ENCODE peak calls at places on chromosomes 12 and 14, in eight cellular contexts. One of them, this sample, is unnamed.
A peak's percentile ranks its signal among the peaks of the same experiment; 100 is the strongest.

GRCh38 chr14:42214981-42215491 is 608.4 kb downstream of the LRFN5 start:
- DNase-seq in IMR-90: peak; percentile 86
- DNase-seq in CD8-positive, alpha-beta memory T cell: no peak
- DNase-seq in mesenchymal stem cell: peak; percentile 87
- DNase-seq in left lung: no peak
- DNase-seq in GM23248: peak; percentile 92
- DNase-seq in mucosa of descending colon: no peak
- DNase-seq in fibroblast of lung: peak; percentile 85
- DNase-seq in this sample: no peak

GRCh38 chr12:39671898-39672875 is 52.6 kb upstream of the ABCD2 start:
- DNase-seq in fibroblast of lung: no peak
- DNase-seq in IMR-90: no peak
- DNase-seq in GM23248: no peak
- DNase-seq in mucosa of descending colon: no peak
- DNase-seq in left lung: no peak
- DNase-seq in mesenchymal stem cell: no peak
- DNase-seq in CD8-positive, alpha-beta memory T cell: no peak
- DNase-seq in this sample: no peak

GRCh38 chr12:54300732-54301427 is at the start of gene NFE2:
- DNase-seq in mucosa of descending colon: peak; percentile 72
- DNase-seq in IMR-90: peak; percentile 77
- DNase-seq in fibroblast of lung: peak; percentile 68
- DNase-seq in left lung: peak; percentile 81
- DNase-seq in GM23248: peak; percentile 83
- DNase-seq in CD8-positive, alpha-beta memory T cell: no peak
- DNase-seq in mesenchymal stem cell: peak; percentile 78
- DNase-seq in this sample: peak; percentile 83

GRCh38 chr12:8562310-8562709 is 21.6 kb upstream of the CLEC4E start:
- DNase-seq in CD8-positive, alpha-beta memory T cell: no peak
- DNase-seq in fibroblast of lung: no peak
- DNase-seq in mesenchymal stem cell: no peak
- DNase-seq in GM23248: no peak
- DNase-seq in mucosa of descending colon: no peak
- DNase-seq in left lung: no peak
- DNase-seq in IMR-90: no peak
- DNase-seq in this sample: no peak

GRCh38 chr12:56487448-56488040 is 417 bp downstream of the GLS2 start:
- DNase-seq in left lung: peak; percentile 55
- DNase-seq in mucosa of descending colon: peak; percentile 67
- DNase-seq in fibroblast of lung: no peak
- DNase-seq in IMR-90: no peak
- DNase-seq in CD8-positive, alpha-beta memory T cell: peak; percentile 14
- DNase-seq in mesenchymal stem cell: peak; percentile 23
- DNase-seq in GM23248: peak; percentile 48
- DNase-seq in this sample: no peak

GRCh38 chr12:42568952-42569916 is 20.3 kb downstream of the PRICKLE1 start:
- DNase-seq in mucosa of descending colon: no peak
- DNase-seq in IMR-90: peak; percentile 80
- DNase-seq in fibroblast of lung: peak; percentile 83
- DNase-seq in mesenchymal stem cell: peak; percentile 66
- DNase-seq in CD8-positive, alpha-beta memory T cell: no peak
- DNase-seq in GM23248: peak; percentile 76
- DNase-seq in left lung: no peak
- DNase-seq in this sample: no peak

GRCh38 chr12:18443768-18444437 is 182.6 kb downstream of the PIK3C2G start:
- DNase-seq in left lung: no peak
- DNase-seq in IMR-90: peak; percentile 26
- DNase-seq in mucosa of descending colon: no peak
- DNase-seq in GM23248: peak; percentile 48
- DNase-seq in CD8-positive, alpha-beta memory T cell: no peak
- DNase-seq in mesenchymal stem cell: no peak
- DNase-seq in fibroblast of lung: no peak
- DNase-seq in this sample: no peak

GRCh38 chr12:70070494-70071007 is 172.7 kb upstream of the CNOT2 start:
- DNase-seq in IMR-90: no peak
- DNase-seq in mucosa of descending colon: no peak
- DNase-seq in fibroblast of lung: no peak
- DNase-seq in mesenchymal stem cell: peak; percentile 37
- DNase-seq in GM23248: peak; percentile 1
- DNase-seq in CD8-positive, alpha-beta memory T cell: no peak
- DNase-seq in left lung: no peak
- DNase-seq in this sample: no peak

GRCh38 chr12:57614178-57614947 is 3.1 kb downstream of the ARHGEF25 start:
- DNase-seq in mucosa of descending colon: no peak
- DNase-seq in GM23248: peak; percentile 45
- DNase-seq in mesenchymal stem cell: no peak
- DNase-seq in fibroblast of lung: no peak
- DNase-seq in left lung: no peak
- DNase-seq in IMR-90: peak; percentile 15
- DNase-seq in CD8-positive, alpha-beta memory T cell: no peak
- DNase-seq in this sample: peak; percentile 64

GRCh38 chr12:27779416-27779815 is 617 bp upstream of the KLHL42 start:
- DNase-seq in GM23248: peak; percentile 39
- DNase-seq in mesenchymal stem cell: peak; percentile 30
- DNase-seq in CD8-positive, alpha-beta memory T cell: no peak
- DNase-seq in mucosa of descending colon: no peak
- DNase-seq in IMR-90: no peak
- DNase-seq in fibroblast of lung: peak; percentile 30
- DNase-seq in left lung: no peak
- DNase-seq in this sample: no peak

GRCh38 chr12:30925607-30926242 is 823 bp upstream of the TSPAN11 start:
- DNase-seq in mucosa of descending colon: no peak
- DNase-seq in fibroblast of lung: no peak
- DNase-seq in left lung: no peak
- DNase-seq in IMR-90: no peak
- DNase-seq in mesenchymal stem cell: no peak
- DNase-seq in GM23248: no peak
- DNase-seq in CD8-positive, alpha-beta memory T cell: no peak
- DNase-seq in this sample: no peak
- H3K4me3 ChIP-seq in mucosa of descending colon: no peak overlapping the region
- H3K4me3 ChIP-seq in fibroblast of lung: no peak overlapping the region
- H3K4me3 ChIP-seq in left lung: peak overlapping the region; percentile 31
- H3K4me3 ChIP-seq in IMR-90: peak overlapping the region; percentile 3
- H3K4me3 ChIP-seq in mesenchymal stem cell: peak overlapping the region; percentile 71
- H3K4me3 ChIP-seq in GM23248: peak overlapping the region; percentile 61
- H3K4me3 ChIP-seq in CD8-positive, alpha-beta memory T cell: no peak overlapping the region
- H3K4me3 ChIP-seq in this sample: peak overlapping the region; percentile 30

GRCh38 chr14:68956728-68957127 is 22.4 kb downstream of the ACTN1 start:
- DNase-seq in IMR-90: no peak
- DNase-seq in mucosa of descending colon: no peak
- DNase-seq in mesenchymal stem cell: peak; percentile 57
- DNase-seq in left lung: no peak
- DNase-seq in GM23248: peak; percentile 63
- DNase-seq in fibroblast of lung: no peak
- DNase-seq in CD8-positive, alpha-beta memory T cell: no peak
- DNase-seq in this sample: no peak
- H3K4me1 ChIP-seq in IMR-90: peaks cover 58% of the 10 kb centered on the region
- H3K4me1 ChIP-seq in mucosa of descending colon: peaks cover 38% of the 10 kb centered on the region
- H3K4me1 ChIP-seq in mesenchymal stem cell: peaks cover 55% of the 10 kb centered on the region
- H3K4me1 ChIP-seq in left lung: peaks cover 84% of the 10 kb centered on the region
- H3K4me1 ChIP-seq in GM23248: peaks cover 84% of the 10 kb centered on the region
- H3K4me1 ChIP-seq in fibroblast of lung: peaks cover 65% of the 10 kb centered on the region
- H3K4me1 ChIP-seq in CD8-positive, alpha-beta memory T cell: peaks cover 67% of the 10 kb centered on the region
- H3K4me1 ChIP-seq in this sample: no peaks in the 10 kb centered on the region

DNA sequence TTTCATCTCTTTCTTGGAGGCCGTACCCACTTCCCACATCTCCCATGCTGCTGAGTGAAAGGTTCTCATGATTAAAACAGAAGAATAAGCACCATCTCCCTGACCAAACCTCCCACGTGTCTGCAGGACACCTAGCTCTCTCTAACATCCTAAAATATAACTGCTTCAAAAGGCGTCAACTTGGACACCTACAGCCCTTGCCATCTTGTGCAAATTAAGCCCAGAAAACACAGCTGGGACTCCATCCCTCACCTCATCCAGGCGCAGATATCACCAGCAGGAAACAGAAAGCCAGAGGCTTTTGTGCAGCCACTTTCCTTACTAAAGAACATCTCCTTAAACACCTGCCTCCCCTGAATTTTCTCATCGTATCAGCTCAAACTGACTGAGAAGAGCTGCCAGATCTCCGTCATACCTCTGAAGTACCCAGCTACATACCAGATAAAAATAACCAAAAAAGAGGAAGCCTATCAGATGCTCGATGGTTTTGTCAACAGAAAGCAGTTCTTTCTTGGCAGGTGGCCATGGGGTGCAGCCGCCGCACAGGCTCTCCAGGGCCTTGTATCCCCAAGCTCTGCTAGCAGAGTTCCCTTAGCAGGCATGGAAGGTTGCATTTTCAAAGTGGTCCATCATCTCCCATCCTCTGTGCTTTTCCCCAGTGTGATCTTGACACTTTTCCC is 28.8 kb downstream of the MAP3K9 start:
- DNase-seq in CD8-positive, alpha-beta memory T cell: no peak
- DNase-seq in fibroblast of lung: no peak
- DNase-seq in left lung: peak; percentile 66
- DNase-seq in IMR-90: no peak
- DNase-seq in mesenchymal stem cell: no peak
- DNase-seq in mucosa of descending colon: peak; percentile 59
- DNase-seq in GM23248: no peak
- DNase-seq in this sample: no peak
- H3K9me3 ChIP-seq in CD8-positive, alpha-beta memory T cell: no peaks in the 10 kb centered on the region
- H3K9me3 ChIP-seq in fibroblast of lung: no peaks in the 10 kb centered on the region
- H3K9me3 ChIP-seq in left lung: no peaks in the 10 kb centered on the region
- H3K9me3 ChIP-seq in IMR-90: no peaks in the 10 kb centered on the region
- H3K9me3 ChIP-seq in mesenchymal stem cell: no peaks in the 10 kb centered on the region
- H3K9me3 ChIP-seq in mucosa of descending colon: no peaks in the 10 kb centered on the region
- H3K9me3 ChIP-seq in GM23248: no peaks in the 10 kb centered on the region
- H3K9me3 ChIP-seq in this sample: no peaks in the 10 kb centered on the region

DNA sequence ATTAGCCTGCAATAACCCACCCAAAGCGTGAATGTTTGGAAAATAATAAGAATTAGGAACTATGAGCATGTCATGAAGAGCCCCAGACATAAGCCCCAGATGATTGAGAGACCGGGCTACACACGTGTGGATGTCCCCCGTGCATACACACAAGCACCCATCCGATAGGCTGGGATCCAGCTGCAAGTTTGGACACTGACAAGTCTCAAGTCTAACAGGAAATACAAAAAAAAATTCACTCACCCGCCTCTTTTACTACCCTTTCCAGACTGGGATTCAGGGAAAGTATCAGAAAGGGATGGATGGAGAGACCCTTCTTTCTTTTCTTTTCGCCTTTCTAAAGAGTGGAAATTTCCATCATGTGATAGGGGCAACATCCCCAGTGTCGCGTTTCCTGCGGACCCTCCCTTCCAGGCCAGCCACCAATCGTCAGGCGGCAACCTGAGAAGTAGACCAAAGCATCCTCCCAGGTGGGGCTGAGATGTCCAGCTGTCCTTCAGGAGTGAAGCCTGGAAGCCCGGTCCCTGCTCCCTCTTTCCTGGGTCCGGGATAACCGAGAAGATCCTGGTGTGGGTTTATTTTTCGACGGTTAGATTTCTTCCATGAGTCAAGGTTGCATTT is 6.4 kb upstream of the SLC38A4 start:
- DNase-seq in GM23248: no peak
- DNase-seq in mesenchymal stem cell: no peak
- DNase-seq in CD8-positive, alpha-beta memory T cell: no peak
- DNase-seq in fibroblast of lung: no peak
- DNase-seq in left lung: no peak
- DNase-seq in IMR-90: no peak
- DNase-seq in mucosa of descending colon: no peak
- DNase-seq in this sample: no peak
- H3K4me3 ChIP-seq in GM23248: peak overlapping the region; percentile 79
- H3K4me3 ChIP-seq in mesenchymal stem cell: peak overlapping the region; percentile 74
- H3K4me3 ChIP-seq in CD8-positive, alpha-beta memory T cell: no peak overlapping the region
- H3K4me3 ChIP-seq in fibroblast of lung: no peak overlapping the region
- H3K4me3 ChIP-seq in left lung: no peak overlapping the region
- H3K4me3 ChIP-seq in IMR-90: no peak overlapping the region
- H3K4me3 ChIP-seq in mucosa of descending colon: no peak overlapping the region
- H3K4me3 ChIP-seq in this sample: no peak overlapping the region

GRCh38 chr12:75480469-75480949 is at the start of gene GLIPR1:
- DNase-seq in CD8-positive, alpha-beta memory T cell: peak; percentile 77
- DNase-seq in GM23248: peak; percentile 99
- DNase-seq in left lung: peak; percentile 73
- DNase-seq in mesenchymal stem cell: peak; percentile 98
- DNase-seq in fibroblast of lung: peak; percentile 100
- DNase-seq in mucosa of descending colon: peak; percentile 77
- DNase-seq in IMR-90: peak; percentile 99
- DNase-seq in this sample: peak; percentile 46
- H3K4me1 ChIP-seq in CD8-positive, alpha-beta memory T cell: peaks cover 65% of the 10 kb centered on the region
- H3K4me1 ChIP-seq in GM23248: peaks cover 54% of the 10 kb centered on the region
- H3K4me1 ChIP-seq in left lung: peaks cover 64% of the 10 kb centered on the region
- H3K4me1 ChIP-seq in mesenchymal stem cell: peaks cover 3% of the 10 kb centered on the region
- H3K4me1 ChIP-seq in fibroblast of lung: peaks cover 11% of the 10 kb centered on the region
- H3K4me1 ChIP-seq in mucosa of descending colon: no peaks in the 10 kb centered on the region
- H3K4me1 ChIP-seq in IMR-90: peaks cover 15% of the 10 kb centered on the region
- H3K4me1 ChIP-seq in this sample: peaks cover 6% of the 10 kb centered on the region